ENCODE peak calls at places on chromosomes 12 and 14, in five cellular contexts. One of them, this sample, is unnamed.

GRCh38 chr14:105165761-105166485 is 2.7 kb downstream of the JAG2 start:
- DNase-seq in CD8-positive, alpha-beta T cell: no peak
- DNase-seq in WTC11: no peak
- DNase-seq in astrocyte of the cerebellum: no peak
- DNase-seq in BE2C: no peak
- DNase-seq in this sample: no peak

GRCh38 chr14:37215345-37215744 is 17.6 kb downstream of the MIPOL1 start:
- DNase-seq in CD8-positive, alpha-beta T cell: no peak
- DNase-seq in WTC11: no peak
- DNase-seq in astrocyte of the cerebellum: no peak
- DNase-seq in BE2C: no peak
- DNase-seq in this sample: no peak

GRCh38 chr12:53347905-53348304 is 11.8 kb upstream of the SP7 start:
- DNase-seq in CD8-positive, alpha-beta T cell: no peak
- DNase-seq in WTC11: no peak
- DNase-seq in astrocyte of the cerebellum: no peak
- DNase-seq in BE2C: no peak
- DNase-seq in this sample: no peak

GRCh38 chr12:131487379-131488129 is 223.3 kb upstream of the SFSWAP start:
- DNase-seq in CD8-positive, alpha-beta T cell: no peak
- DNase-seq in WTC11: no peak
- DNase-seq in astrocyte of the cerebellum: no peak
- DNase-seq in BE2C: no peak
- DNase-seq in this sample: no peak

GRCh38 chr12:8687846-8688601 is 9.8 kb upstream of the RIMKLB start:
- DNase-seq in CD8-positive, alpha-beta T cell: no peak
- DNase-seq in WTC11: no peak
- DNase-seq in astrocyte of the cerebellum: peak
- DNase-seq in BE2C: peak
- DNase-seq in this sample: peak

GRCh38 chr12:49632401-49632800 is 9.0 kb downstream of the PRPF40B start:
- DNase-seq in CD8-positive, alpha-beta T cell: no peak
- DNase-seq in WTC11: no peak
- DNase-seq in astrocyte of the cerebellum: no peak
- DNase-seq in BE2C: no peak
- DNase-seq in this sample: no peak

GRCh38 chr14:76717508-76717907 is 43.8 kb upstream of the VASH1 start:
- DNase-seq in CD8-positive, alpha-beta T cell: no peak
- DNase-seq in WTC11: no peak
- DNase-seq in astrocyte of the cerebellum: no peak
- DNase-seq in BE2C: no peak
- DNase-seq in this sample: no peak

GRCh38 chr12:42426733-42427132 is 100.8 kb downstream of the PPHLN1 start:
- DNase-seq in CD8-positive, alpha-beta T cell: no peak
- DNase-seq in WTC11: no peak
- DNase-seq in astrocyte of the cerebellum: no peak
- DNase-seq in BE2C: no peak
- DNase-seq in this sample: no peak

GRCh38 chr12:29743801-29744200 is 39.9 kb downstream of the TMTC1 start:
- DNase-seq in CD8-positive, alpha-beta T cell: no peak
- DNase-seq in WTC11: no peak
- DNase-seq in astrocyte of the cerebellum: no peak
- DNase-seq in BE2C: peak
- DNase-seq in this sample: no peak

GRCh38 chr14:98963610-98964009 is 308.4 kb downstream of the BCL11B start:
- DNase-seq in CD8-positive, alpha-beta T cell: no peak
- DNase-seq in WTC11: no peak
- DNase-seq in astrocyte of the cerebellum: no peak
- DNase-seq in BE2C: no peak
- DNase-seq in this sample: no peak

GRCh38 chr12:65878540-65878939 is 54.3 kb downstream of the HMGA2 start:
- DNase-seq in CD8-positive, alpha-beta T cell: no peak
- DNase-seq in WTC11: peak
- DNase-seq in astrocyte of the cerebellum: no peak
- DNase-seq in BE2C: no peak
- DNase-seq in this sample: no peak
- TF ChIP-seq CTCF in CD8-positive, alpha-beta T cell: no peak
- TF ChIP-seq CTCF in WTC11: no peak
- TF ChIP-seq CTCF in astrocyte of the cerebellum: peak
- TF ChIP-seq CTCF in BE2C: no peak
- TF ChIP-seq CTCF in this sample: no peak

GRCh38 chr14:36027354-36027753 is 149.2 kb downstream of the PTCSC3 start:
- DNase-seq in CD8-positive, alpha-beta T cell: no peak
- DNase-seq in WTC11: no peak
- DNase-seq in astrocyte of the cerebellum: no peak
- DNase-seq in BE2C: no peak
- DNase-seq in this sample: no peak

GRCh38 chr14:36022765-36023415 is 153.6 kb downstream of the PTCSC3 start:
- DNase-seq in CD8-positive, alpha-beta T cell: no peak
- DNase-seq in WTC11: no peak
- DNase-seq in astrocyte of the cerebellum: no peak
- DNase-seq in BE2C: no peak
- DNase-seq in this sample: no peak

GRCh38 chr14:36028665-36029064 is 147.9 kb downstream of the PTCSC3 start:
- DNase-seq in CD8-positive, alpha-beta T cell: no peak
- DNase-seq in WTC11: no peak
- DNase-seq in astrocyte of the cerebellum: no peak
- DNase-seq in BE2C: no peak
- DNase-seq in this sample: no peak

DNA sequence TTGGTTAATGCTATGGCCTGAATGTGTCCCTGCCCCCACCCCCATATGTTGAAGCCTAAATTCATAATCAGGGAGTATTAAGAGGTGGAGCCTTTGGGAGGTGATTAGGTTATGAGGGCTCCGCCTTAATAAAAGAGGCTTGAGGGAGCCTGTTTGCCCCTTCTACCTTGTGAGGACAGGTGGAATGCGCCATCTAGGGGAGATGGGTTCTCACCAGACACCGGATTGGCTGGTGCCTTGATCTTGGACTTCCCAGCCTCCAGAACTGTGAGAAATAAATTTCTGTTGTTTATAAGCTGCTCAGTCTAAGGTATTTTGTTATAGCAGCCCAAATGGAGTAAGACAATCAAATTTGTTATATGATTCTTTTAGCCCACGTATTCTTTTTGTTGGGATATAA is 148.3 kb downstream of the PTCSC3 start:
- DNase-seq in CD8-positive, alpha-beta T cell: no peak
- DNase-seq in WTC11: peak
- DNase-seq in astrocyte of the cerebellum: no peak
- DNase-seq in BE2C: peak
- DNase-seq in this sample: no peak
- TF ChIP-seq CTCF in CD8-positive, alpha-beta T cell: no peak
- TF ChIP-seq CTCF in WTC11: no peak
- TF ChIP-seq CTCF in astrocyte of the cerebellum: no peak
- TF ChIP-seq CTCF in BE2C: peak
- TF ChIP-seq CTCF in this sample: no peak

GRCh38 chr14:74549588-74549987 is 56.0 kb downstream of the ISCA2 start:
- DNase-seq in CD8-positive, alpha-beta T cell: no peak
- DNase-seq in WTC11: no peak
- DNase-seq in astrocyte of the cerebellum: no peak
- DNase-seq in BE2C: no peak
- DNase-seq in this sample: no peak
- TF ChIP-seq CTCF in CD8-positive, alpha-beta T cell: no peak
- TF ChIP-seq CTCF in WTC11: no peak
- TF ChIP-seq CTCF in astrocyte of the cerebellum: peak
- TF ChIP-seq CTCF in BE2C: peak
- TF ChIP-seq CTCF in this sample: no peak

GRCh38 chr12:1517007-1517406 is 77.4 kb downstream of the FBXL14 start:
- DNase-seq in CD8-positive, alpha-beta T cell: no peak
- DNase-seq in WTC11: peak
- DNase-seq in astrocyte of the cerebellum: peak
- DNase-seq in BE2C: peak
- DNase-seq in this sample: peak
- TF ChIP-seq CTCF in CD8-positive, alpha-beta T cell: no peak
- TF ChIP-seq CTCF in WTC11: peak
- TF ChIP-seq CTCF in astrocyte of the cerebellum: peak
- TF ChIP-seq CTCF in BE2C: peak
- TF ChIP-seq CTCF in this sample: peak

GRCh38 chr12:6120796-6121473 is 3.5 kb downstream of the VWF start:
- DNase-seq in CD8-positive, alpha-beta T cell: no peak
- DNase-seq in WTC11: no peak
- DNase-seq in astrocyte of the cerebellum: no peak
- DNase-seq in BE2C: no peak
- DNase-seq in this sample: no peak
- TF ChIP-seq CTCF in CD8-positive, alpha-beta T cell: no peak
- TF ChIP-seq CTCF in WTC11: no peak
- TF ChIP-seq CTCF in astrocyte of the cerebellum: no peak
- TF ChIP-seq CTCF in BE2C: no peak
- TF ChIP-seq CTCF in this sample: no peak

GRCh38 chr14:96117101-96117897 is 78.1 kb downstream of the C14orf132 start:
- DNase-seq in CD8-positive, alpha-beta T cell: no peak
- DNase-seq in WTC11: no peak
- DNase-seq in astrocyte of the cerebellum: no peak
- DNase-seq in BE2C: peak
- DNase-seq in this sample: no peak
- TF ChIP-seq CTCF in CD8-positive, alpha-beta T cell: no peak
- TF ChIP-seq CTCF in WTC11: no peak
- TF ChIP-seq CTCF in astrocyte of the cerebellum: no peak
- TF ChIP-seq CTCF in BE2C: no peak
- TF ChIP-seq CTCF in this sample: no peak

GRCh38 chr14:85415015-85415712 is 114.8 kb upstream of the FLRT2 start:
- DNase-seq in CD8-positive, alpha-beta T cell: no peak
- DNase-seq in WTC11: peak
- DNase-seq in astrocyte of the cerebellum: peak
- DNase-seq in BE2C: no peak
- DNase-seq in this sample: no peak
- TF ChIP-seq CTCF in CD8-positive, alpha-beta T cell: no peak
- TF ChIP-seq CTCF in WTC11: no peak
- TF ChIP-seq CTCF in astrocyte of the cerebellum: peak
- TF ChIP-seq CTCF in BE2C: no peak
- TF ChIP-seq CTCF in this sample: no peak

DNA sequence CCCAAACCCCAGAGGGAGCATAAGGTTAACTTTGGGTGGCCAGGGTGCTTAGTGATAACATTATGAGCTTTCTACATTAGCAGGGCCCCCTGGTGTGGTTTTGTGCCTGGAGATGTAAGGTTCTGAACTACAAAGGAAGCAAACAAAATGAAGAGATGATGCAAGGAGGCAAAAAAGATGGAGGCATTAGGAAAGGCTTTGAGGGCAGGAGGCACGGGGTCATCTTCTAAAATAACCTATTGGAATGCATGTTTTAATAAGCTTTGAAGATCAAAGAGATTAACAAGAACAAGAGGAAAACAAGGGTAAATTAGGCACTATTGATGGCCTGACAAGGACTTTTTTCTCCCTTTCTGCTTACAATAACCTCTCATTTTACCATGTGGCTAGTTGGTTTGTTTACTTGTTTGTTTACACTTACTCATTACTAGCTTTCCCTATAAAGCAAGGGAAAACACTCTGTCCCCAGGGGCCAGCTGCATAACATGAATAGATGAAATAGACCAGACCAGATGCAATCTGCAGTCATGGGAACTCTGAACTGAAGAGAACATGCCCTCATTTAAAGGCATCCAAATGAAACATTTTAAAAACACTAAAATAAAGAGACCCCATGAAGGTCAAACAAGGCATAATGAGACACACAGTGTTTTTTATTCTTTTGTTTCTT is 390.3 kb downstream of the DIO2 start:
- DNase-seq in CD8-positive, alpha-beta T cell: no peak
- DNase-seq in WTC11: no peak
- DNase-seq in astrocyte of the cerebellum: no peak
- DNase-seq in BE2C: peak
- DNase-seq in this sample: no peak
- TF ChIP-seq CTCF in CD8-positive, alpha-beta T cell: no peak
- TF ChIP-seq CTCF in WTC11: no peak
- TF ChIP-seq CTCF in astrocyte of the cerebellum: no peak
- TF ChIP-seq CTCF in BE2C: no peak
- TF ChIP-seq CTCF in this sample: no peak

DNA sequence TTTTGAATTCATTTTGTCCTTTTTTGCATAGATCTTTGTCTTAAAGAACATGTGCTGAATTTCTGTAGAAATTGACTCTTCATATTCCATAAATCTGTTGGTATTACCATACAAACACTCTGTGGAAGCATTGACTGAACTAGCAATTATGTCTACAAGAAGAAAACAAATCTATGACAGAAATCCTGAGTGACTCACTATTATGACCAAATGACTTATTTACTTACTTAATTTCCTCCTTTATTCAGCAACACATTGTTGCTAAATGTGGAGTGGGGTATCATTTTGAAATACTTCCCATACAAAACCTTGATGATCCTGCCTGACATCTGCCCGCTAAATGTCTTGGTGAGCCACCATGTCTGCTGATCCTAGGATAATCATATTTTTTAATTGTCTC is 99.1 kb upstream of the SLCO1C1 start:
- DNase-seq in CD8-positive, alpha-beta T cell: no peak
- DNase-seq in WTC11: no peak
- DNase-seq in astrocyte of the cerebellum: no peak
- DNase-seq in BE2C: peak
- DNase-seq in this sample: no peak
- TF ChIP-seq CTCF in CD8-positive, alpha-beta T cell: no peak
- TF ChIP-seq CTCF in WTC11: no peak
- TF ChIP-seq CTCF in astrocyte of the cerebellum: no peak
- TF ChIP-seq CTCF in BE2C: no peak
- TF ChIP-seq CTCF in this sample: no peak

This sample was measured in endothelial cell.